ENCODE peak calls at places on chromosomes 4 and X, in nine cellular contexts. One of them, this sample, is unnamed.

GRCh38 chr4:3605491-3605890 is 73.3 kb upstream of the LRPAP1 start:
- DNase-seq in uterus: no peak
- DNase-seq in lower leg skin: no peak
- DNase-seq in H54: no peak
- DNase-seq in GM13977: no peak
- DNase-seq in stimulated activated CD4-positive, alpha-beta T cell treated with anti-CD3 and anti-CD28 coated beads, Interleukin-4, amount 100 ng/mL, for 48 hours: no peak
- DNase-seq in CD8-positive, alpha-beta memory T cell: no peak
- DNase-seq in islet precursor cell: no peak
- DNase-seq in iris pigment epithelial cell: no peak
- DNase-seq in this sample: no peak

GRCh38 chr4:38150021-38150671 is 189.9 kb downstream of the PTTG2 start:
- DNase-seq in uterus: no peak
- DNase-seq in lower leg skin: no peak
- DNase-seq in H54: no peak
- DNase-seq in GM13977: no peak
- DNase-seq in stimulated activated CD4-positive, alpha-beta T cell treated with anti-CD3 and anti-CD28 coated beads, Interleukin-4, amount 100 ng/mL, for 48 hours: no peak
- DNase-seq in CD8-positive, alpha-beta memory T cell: no peak
- DNase-seq in islet precursor cell: no peak
- DNase-seq in iris pigment epithelial cell: peak
- DNase-seq in this sample: no peak

GRCh38 chr4:106628616-106629606 is 260.3 kb upstream of the GIMD1 start:
- DNase-seq in uterus: no peak
- DNase-seq in lower leg skin: no peak
- DNase-seq in H54: no peak
- DNase-seq in GM13977: no peak
- DNase-seq in stimulated activated CD4-positive, alpha-beta T cell treated with anti-CD3 and anti-CD28 coated beads, Interleukin-4, amount 100 ng/mL, for 48 hours: no peak
- DNase-seq in CD8-positive, alpha-beta memory T cell: no peak
- DNase-seq in islet precursor cell: no peak
- DNase-seq in iris pigment epithelial cell: peak
- DNase-seq in this sample: no peak

GRCh38 chr4:22686156-22686555 is 6.6 kb upstream of the GBA3 start:
- DNase-seq in uterus: no peak
- DNase-seq in lower leg skin: no peak
- DNase-seq in H54: no peak
- DNase-seq in GM13977: no peak
- DNase-seq in stimulated activated CD4-positive, alpha-beta T cell treated with anti-CD3 and anti-CD28 coated beads, Interleukin-4, amount 100 ng/mL, for 48 hours: no peak
- DNase-seq in CD8-positive, alpha-beta memory T cell: no peak
- DNase-seq in islet precursor cell: no peak
- DNase-seq in iris pigment epithelial cell: no peak
- DNase-seq in this sample: no peak

GRCh38 chr4:82802906-82803305 is 4.3 kb upstream of the SCD5 start:
- DNase-seq in uterus: no peak
- DNase-seq in lower leg skin: no peak
- DNase-seq in H54: no peak
- DNase-seq in GM13977: no peak
- DNase-seq in stimulated activated CD4-positive, alpha-beta T cell treated with anti-CD3 and anti-CD28 coated beads, Interleukin-4, amount 100 ng/mL, for 48 hours: no peak
- DNase-seq in CD8-positive, alpha-beta memory T cell: no peak
- DNase-seq in islet precursor cell: no peak
- DNase-seq in iris pigment epithelial cell: peak
- DNase-seq in this sample: no peak

GRCh38 chrX:105869676-105870075 is 47.3 kb downstream of the NRK start:
- DNase-seq in uterus: no peak
- DNase-seq in lower leg skin: no peak
- DNase-seq in H54: no peak
- DNase-seq in GM13977: no peak
- DNase-seq in stimulated activated CD4-positive, alpha-beta T cell treated with anti-CD3 and anti-CD28 coated beads, Interleukin-4, amount 100 ng/mL, for 48 hours: no peak
- DNase-seq in CD8-positive, alpha-beta memory T cell: no peak
- DNase-seq in islet precursor cell: no peak
- DNase-seq in iris pigment epithelial cell: peak
- DNase-seq in this sample: no peak

GRCh38 chrX:110871839-110872238 is 76.2 kb upstream of the CHRDL1 start:
- DNase-seq in uterus: no peak
- DNase-seq in lower leg skin: no peak
- DNase-seq in H54: no peak
- DNase-seq in GM13977: no peak
- DNase-seq in stimulated activated CD4-positive, alpha-beta T cell treated with anti-CD3 and anti-CD28 coated beads, Interleukin-4, amount 100 ng/mL, for 48 hours: no peak
- DNase-seq in CD8-positive, alpha-beta memory T cell: no peak
- DNase-seq in islet precursor cell: no peak
- DNase-seq in iris pigment epithelial cell: no peak
- DNase-seq in this sample: no peak

GRCh38 chr4:144647095-144647959 is 1.4 kb downstream of the HHIP start:
- DNase-seq in uterus: no peak
- DNase-seq in lower leg skin: no peak
- DNase-seq in H54: no peak
- DNase-seq in GM13977: peak
- DNase-seq in stimulated activated CD4-positive, alpha-beta T cell treated with anti-CD3 and anti-CD28 coated beads, Interleukin-4, amount 100 ng/mL, for 48 hours: no peak
- DNase-seq in CD8-positive, alpha-beta memory T cell: no peak
- DNase-seq in islet precursor cell: no peak
- DNase-seq in iris pigment epithelial cell: no peak
- DNase-seq in this sample: no peak

GRCh38 chrX:16786791-16787735 is 797 bp downstream of the TXLNG start:
- DNase-seq in uterus: peak
- DNase-seq in lower leg skin: no peak
- DNase-seq in H54: no peak
- DNase-seq in GM13977: peak
- DNase-seq in stimulated activated CD4-positive, alpha-beta T cell treated with anti-CD3 and anti-CD28 coated beads, Interleukin-4, amount 100 ng/mL, for 48 hours: peak
- DNase-seq in CD8-positive, alpha-beta memory T cell: peak
- DNase-seq in islet precursor cell: peak
- DNase-seq in iris pigment epithelial cell: peak
- DNase-seq in this sample: no peak

This sample was measured in GM12878.